ENCODE peak calls at places on chromosome 21, in ten cellular contexts. N is H1, P is fibroblast of pulmonary artery, I is AG04450, X is esophagus squamous epithelium, W is astrocyte of the cerebellum, Q is AG10803, A is foreskin fibroblast, K is epithelial cell of esophagus, J is cardiac fibroblast. F is an unnamed sample.

GRCh38 chr21:39051561-39051949 is 131.7 kb downstream of the PSMG1 start:
- DNase-seq in N (no peak), P (no peak), I (no peak), X (no peak), W (no peak), Q (peak), A (peak), K (peak), J (no peak), F (no peak)

GRCh38 chr21:46424062-46424591 is 34.6 kb upstream of the DIP2A start:
- DNase-seq in N (no peak), P (no peak), I (no peak), X (no peak), W (no peak), Q (no peak), A (no peak), K (no peak), J (no peak), F (no peak)

GRCh38 chr21:44509539-44509938 is 30.5 kb downstream of the KRTAP10-1 start:
- DNase-seq in N (no peak), P (no peak), I (no peak), X (no peak), W (no peak), Q (peak), A (peak), K (peak), J (no peak), F (no peak)

GRCh38 chr21:16195476-16195875 is 465.7 kb downstream of the USP25 start:
- DNase-seq in N (no peak), P (peak), I (peak), X (no peak), W (peak), Q (peak), A (peak), K (peak), J (peak), F (no peak)

GRCh38 chr21:34128124-34128523 is 54.7 kb downstream of the MRPS6 start:
- DNase-seq in N (no peak), P (no peak), I (no peak), X (no peak), W (no peak), Q (no peak), A (peak), K (no peak), J (no peak), F (no peak)

GRCh38 chr21:44331650-44332306 is 7.4 kb downstream of the CFAP410 start:
- DNase-seq in N (no peak), P (peak), I (no peak), X (no peak), W (no peak), Q (peak), A (peak), K (peak), J (peak), F (peak)

GRCh38 chr21:46084041-46084561 is 13.8 kb upstream of the COL6A2 start:
- DNase-seq in N (no peak), P (no peak), I (no peak), X (no peak), W (no peak), Q (no peak), A (no peak), K (no peak), J (no peak), F (no peak)

GRCh38 chr21:34834852-34835501 is 166.2 kb downstream of the CLIC6 start:
- DNase-seq in N (no peak), P (no peak), I (no peak), X (no peak), W (no peak), Q (no peak), A (no peak), K (no peak), J (no peak), F (no peak)

GRCh38 chr21:46489162-46489663 is 30.5 kb downstream of the DIP2A start:
- DNase-seq in N (no peak), P (no peak), I (no peak), X (no peak), W (no peak), Q (no peak), A (no peak), K (no peak), J (no peak), F (no peak)

GRCh38 chr21:38470762-38471161 is 27.5 kb downstream of the ERG start:
- DNase-seq in N (no peak), P (peak), I (no peak), X (no peak), W (no peak), Q (peak), A (peak), K (peak), J (peak), F (no peak)

GRCh38 chr21:33690874-33691273 is 48.6 kb downstream of the ITSN1 start:
- DNase-seq in N (no peak), P (no peak), I (no peak), X (no peak), W (no peak), Q (no peak), A (no peak), K (no peak), J (no peak), F (no peak)

GRCh38 chr21:20661745-20662470 is 336.3 kb upstream of the NCAM2 start:
- DNase-seq in N (no peak), P (no peak), I (no peak), X (no peak), W (no peak), Q (no peak), A (no peak), K (no peak), J (no peak), F (no peak)

GRCh38 chr21:33685613-33686197 is 43.4 kb downstream of the ITSN1 start:
- DNase-seq in N (no peak), P (peak), I (peak), X (no peak), W (peak), Q (peak), A (peak), K (peak), J (peak), F (peak)

GRCh38 chr21:18369115-18369514 is 34.5 kb downstream of the TMPRSS15 start:
- DNase-seq in N (no peak), P (peak), I (no peak), X (no peak), W (peak), Q (no peak), A (no peak), K (peak), J (peak), F (no peak)

GRCh38 chr21:44802396-44803153 is 955 bp upstream of the UBE2G2 start:
- DNase-seq in N (no peak), P (no peak), I (no peak), X (no peak), W (no peak), Q (no peak), A (peak), K (peak), J (no peak), F (no peak)

GRCh38 chr21:33760641-33761103 is 118.4 kb downstream of the ITSN1 start:
- DNase-seq in N (no peak), P (peak), I (peak), X (no peak), W (peak), Q (peak), A (peak), K (no peak), J (peak), F (peak)

GRCh38 chr21:43919871-43920801 is 55.1 kb downstream of the AGPAT3 start:
- DNase-seq in N (peak), P (no peak), I (no peak), X (no peak), W (no peak), Q (no peak), A (peak), K (no peak), J (no peak), F (no peak)

GRCh38 chr21:46318464-46318845 is 5.2 kb downstream of the C21orf58 start:
- DNase-seq in N (peak), P (no peak), I (no peak), X (no peak), W (no peak), Q (no peak), A (no peak), K (no peak), J (no peak), F (no peak)

GRCh38 chr21:45829566-45830147 is 151.9 kb upstream of the COL6A1 start:
- DNase-seq in N (peak), P (no peak), I (no peak), X (no peak), W (no peak), Q (no peak), A (no peak), K (no peak), J (no peak), F (no peak)

GRCh38 chr21:44800103-44800502 is 1.5 kb downstream of the UBE2G2 start:
- DNase-seq in N (no peak), P (peak), I (no peak), X (no peak), W (no peak), Q (peak), A (peak), K (peak), J (peak), F (no peak)

GRCh38 chr21:44911384-44912157 is 9.1 kb downstream of the ITGB2 start:
- DNase-seq in N (no peak), P (no peak), I (no peak), X (no peak), W (no peak), Q (no peak), A (no peak), K (peak), J (no peak), F (no peak)

GRCh38 chr21:45838636-45839035 is 142.9 kb upstream of the COL6A1 start:
- DNase-seq in N (no peak), P (no peak), I (no peak), X (no peak), W (peak), Q (peak), A (peak), K (no peak), J (peak), F (no peak)

GRCh38 chr21:16330340-16331319 is 600.8 kb downstream of the USP25 start:
- DNase-seq in N (no peak), P (peak), I (peak), X (no peak), W (peak), Q (peak), A (peak), K (peak), J (peak), F (peak)

DNA sequence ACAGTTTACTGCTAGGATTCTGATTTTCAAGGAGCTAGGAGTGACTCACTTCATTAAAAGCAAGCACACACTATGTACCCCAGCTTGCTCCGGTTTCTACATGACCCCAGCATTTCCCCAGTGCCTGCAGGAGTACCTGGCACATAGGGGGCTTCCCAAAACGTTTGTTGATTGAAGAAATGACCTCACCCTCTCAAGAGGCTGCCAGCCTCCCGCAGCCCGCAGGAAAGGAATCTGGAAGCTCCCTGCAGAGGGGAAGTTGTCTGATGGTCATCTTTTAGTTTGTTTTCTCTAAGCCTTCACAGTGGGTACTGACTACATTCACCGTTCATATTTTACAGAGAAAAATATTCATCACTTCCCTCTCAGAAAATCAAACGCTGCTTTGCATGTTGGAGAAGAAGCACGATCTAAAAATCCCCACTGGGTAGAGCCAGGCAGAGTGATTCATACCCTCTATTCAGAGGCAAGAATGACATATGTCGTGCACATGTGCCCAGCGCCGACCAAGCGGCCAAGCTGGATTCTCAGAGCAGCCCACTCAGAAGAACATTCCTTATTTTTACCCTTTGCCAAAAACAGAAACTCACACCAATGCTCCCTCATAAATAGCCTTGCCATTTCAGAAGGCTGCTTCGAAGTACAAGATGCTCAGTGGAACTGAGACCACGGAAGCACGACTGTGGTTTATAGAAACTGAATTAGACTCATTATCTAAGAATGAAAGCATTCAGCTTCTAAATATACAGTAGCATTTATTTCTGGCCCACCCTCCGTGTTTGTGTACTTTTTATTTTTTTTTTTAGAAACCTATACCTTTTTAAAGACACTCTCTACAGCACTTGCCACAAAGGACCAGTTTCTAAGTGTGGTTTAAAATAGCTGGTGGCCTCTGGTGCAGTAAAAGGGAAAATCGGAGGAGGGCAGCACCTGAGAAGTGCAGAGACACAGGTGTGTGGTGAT is 143.2 kb downstream of the MIS18A start:
- DNase-seq in N (peak), P (no peak), I (no peak), X (no peak), W (no peak), Q (peak), A (peak), K (peak), J (no peak), F (peak)
- TF ChIP-seq CTCF in N (no peak), P (no peak), I (no peak), X (no peak), W (no peak), Q (peak), A (no peak), K (no peak), J (no peak), F (no peak)

GRCh38 chr21:36700295-36700960 is 1.5 kb downstream of the SIM2 start:
- DNase-seq in N (peak), P (no peak), I (no peak), X (no peak), W (no peak), Q (no peak), A (no peak), K (no peak), J (no peak), F (no peak)

GRCh38 chr21:36697473-36698159 is 1.3 kb upstream of the SIM2 start:
- DNase-seq in N (peak), P (no peak), I (no peak), X (no peak), W (no peak), Q (no peak), A (no peak), K (no peak), J (no peak), F (no peak)

GRCh38 chr21:36699546-36700294 is 805 bp downstream of the SIM2 start:
- DNase-seq in N (peak), P (no peak), I (no peak), X (no peak), W (no peak), Q (no peak), A (no peak), K (no peak), J (no peak), F (no peak)

GRCh38 chr21:36698160-36699025 is 522 bp upstream of the SIM2 start:
- DNase-seq in N (peak), P (no peak), I (no peak), X (no peak), W (no peak), Q (peak), A (no peak), K (no peak), J (no peak), F (no peak)

GRCh38 chr21:36699026-36699545 is at the start of gene SIM2:
- DNase-seq in N (no peak), P (peak), I (no peak), X (no peak), W (no peak), Q (peak), A (no peak), K (peak), J (peak), F (no peak)
- H3K4me3 ChIP-seq in N (peak), P (no peak), I (no peak), X (peak), W (peak), Q (peak), A (no peak), K (peak), J (no peak), F (peak)

GRCh38 chr21:14303731-14304488 is 79.0 kb downstream of the HSPA13 start:
- DNase-seq in N (no peak), P (no peak), I (no peak), X (no peak), W (no peak), Q (no peak), A (no peak), K (no peak), J (no peak), F (no peak)

GRCh38 chr21:14308234-14308633 is 74.7 kb downstream of the HSPA13 start:
- DNase-seq in N (no peak), P (no peak), I (no peak), X (no peak), W (no peak), Q (no peak), A (no peak), K (no peak), J (no peak), F (no peak)

DNA sequence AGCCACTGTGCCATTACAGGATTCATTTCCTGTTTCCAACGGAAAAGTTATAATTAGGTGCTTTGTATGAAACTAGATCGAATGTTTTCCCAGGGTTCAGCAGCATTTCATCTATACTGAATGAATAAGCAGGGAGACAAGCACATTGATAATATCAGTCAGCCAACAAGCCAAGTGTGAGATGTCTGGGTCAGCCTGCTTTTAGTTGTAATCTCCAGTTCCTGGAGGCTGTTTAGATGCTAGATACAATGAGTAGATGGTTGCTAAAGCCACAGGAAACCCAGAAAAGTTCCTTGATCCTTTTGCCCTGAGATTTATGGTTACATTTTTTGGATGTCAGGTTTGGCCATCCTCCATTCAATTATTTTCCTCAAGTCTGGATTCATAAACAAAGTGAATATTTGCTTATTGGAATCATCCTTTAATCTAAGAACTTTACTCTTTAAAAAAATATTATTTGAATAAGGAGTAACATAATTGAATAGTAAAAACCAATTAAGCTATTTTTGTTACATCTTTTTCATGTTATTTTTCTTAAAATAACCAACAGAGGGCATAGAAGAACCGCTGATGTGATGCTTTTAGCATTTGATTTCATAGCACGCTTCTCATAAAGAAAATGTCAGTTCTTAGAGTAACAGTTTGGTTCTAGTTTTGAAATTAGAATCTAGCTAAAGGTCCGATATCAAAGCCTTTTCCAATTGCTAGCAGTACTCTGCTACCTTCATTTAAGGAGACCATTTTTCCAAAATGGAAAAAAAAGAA is 76.6 kb downstream of the HSPA13 start:
- DNase-seq in N (no peak), P (peak), I (no peak), X (no peak), W (no peak), Q (peak), A (peak), K (peak), J (peak), F (no peak)
- TF ChIP-seq CTCF in N (no peak), P (peak), I (no peak), X (no peak), W (no peak), Q (peak), A (peak), K (peak), J (peak), F (no peak)

GRCh38 chr21:41852929-41853320 is 26.2 kb downstream of the PRDM15 start:
- DNase-seq in N (no peak), P (no peak), I (no peak), X (no peak), W (no peak), Q (no peak), A (no peak), K (no peak), J (no peak), F (no peak)
- H3K4me3 ChIP-seq in N (no peak), P (no peak), I (no peak), X (no peak), W (no peak), Q (no peak), A (no peak), K (no peak), J (no peak), F (no peak)

F was measured in HFF-Myc.